ENCODE peak calls at places on chromosome 21, in four cellular contexts. One of them, this sample, is unnamed.

GRCh38 chr21:38352536-38353219 is 95.9 kb downstream of the KCNJ15 start:
- DNase-seq in neural progenitor cell: peak; percentile 68
- DNase-seq in choroid plexus epithelial cell: peak; percentile 82
- DNase-seq in left ventricle myocardium inferior: peak; percentile 25
- DNase-seq in this sample: no peak

GRCh38 chr21:26441081-26441610 is 131.9 kb downstream of the CYYR1 start:
- DNase-seq in neural progenitor cell: no peak
- DNase-seq in left ventricle myocardium inferior: no peak
- DNase-seq in choroid plexus epithelial cell: no peak
- DNase-seq in this sample: no peak

GRCh38 chr21:33976980-33977720 is 61.5 kb upstream of the ATP5PO start:
- DNase-seq in neural progenitor cell: no peak
- DNase-seq in left ventricle myocardium inferior: no peak
- DNase-seq in choroid plexus epithelial cell: peak; percentile 30
- DNase-seq in this sample: no peak

GRCh38 chr21:26389971-26390641 is 183.0 kb downstream of the CYYR1 start:
- DNase-seq in left ventricle myocardium inferior: no peak
- DNase-seq in neural progenitor cell: no peak
- DNase-seq in choroid plexus epithelial cell: peak; percentile 58
- DNase-seq in this sample: no peak

GRCh38 chr21:32771134-32771523 is 426 bp downstream of the PAXBP1 start:
- DNase-seq in left ventricle myocardium inferior: peak; percentile 56
- DNase-seq in neural progenitor cell: peak; percentile 84
- DNase-seq in choroid plexus epithelial cell: peak; percentile 69
- DNase-seq in this sample: no peak

GRCh38 chr21:40783404-40783803 is 63.6 kb downstream of the DSCAM start:
- DNase-seq in choroid plexus epithelial cell: no peak
- DNase-seq in left ventricle myocardium inferior: no peak
- DNase-seq in neural progenitor cell: no peak
- DNase-seq in this sample: no peak

GRCh38 chr21:25127007-25127406 is 480.3 kb downstream of the MRPL39 start:
- DNase-seq in neural progenitor cell: no peak
- DNase-seq in choroid plexus epithelial cell: no peak
- DNase-seq in left ventricle myocardium inferior: no peak
- DNase-seq in this sample: no peak

GRCh38 chr21:9837946-9838801 is 683.2 kb upstream of the TPTE start:
- DNase-seq in neural progenitor cell: no peak
- DNase-seq in choroid plexus epithelial cell: no peak
- DNase-seq in left ventricle myocardium inferior: no peak
- DNase-seq in this sample: no peak

GRCh38 chr21:45228171-45228641 is 59.5 kb downstream of the POFUT2 start:
- DNase-seq in neural progenitor cell: no peak
- DNase-seq in choroid plexus epithelial cell: peak; percentile 98
- DNase-seq in left ventricle myocardium inferior: no peak
- DNase-seq in this sample: peak; percentile 94

GRCh38 chr21:34788879-34789278 is 120.1 kb downstream of the CLIC6 start:
- DNase-seq in choroid plexus epithelial cell: no peak
- DNase-seq in neural progenitor cell: no peak
- DNase-seq in left ventricle myocardium inferior: no peak
- DNase-seq in this sample: no peak

DNA sequence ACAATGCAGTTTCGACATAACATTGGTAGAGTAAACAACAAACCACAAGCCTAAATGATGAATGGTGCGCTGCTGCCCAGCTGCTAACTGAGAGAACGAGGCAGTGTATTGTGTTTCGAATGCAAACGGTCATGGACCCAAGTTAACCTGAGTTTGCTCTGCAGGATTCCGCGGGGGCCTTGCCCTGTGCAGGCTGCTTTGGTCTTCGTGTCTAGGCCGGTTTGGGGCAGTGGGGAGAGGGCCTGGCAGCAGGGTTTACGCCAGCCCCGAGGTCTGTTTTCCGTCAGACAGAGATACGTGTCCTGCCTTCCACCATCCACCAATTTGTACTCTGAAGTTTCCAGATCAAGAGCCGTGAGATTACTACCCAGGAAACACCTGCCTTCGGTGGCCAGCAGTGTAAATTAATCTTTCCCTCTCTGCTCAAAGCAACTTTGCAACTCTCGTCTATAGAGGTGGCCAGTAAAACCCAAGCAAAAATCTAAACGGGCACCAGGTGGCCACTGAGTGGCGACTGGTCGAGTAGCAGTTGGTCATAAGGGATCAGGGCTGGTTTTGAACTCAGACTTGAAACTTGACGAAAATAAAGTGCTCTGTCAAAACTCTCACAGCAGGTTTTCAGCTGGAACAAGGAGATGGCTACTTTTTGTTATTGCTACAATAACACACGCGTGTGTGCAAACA is 6.3 kb upstream of the PRDM15 start:
- DNase-seq in left ventricle myocardium inferior: no peak
- DNase-seq in choroid plexus epithelial cell: peak; percentile 11
- DNase-seq in neural progenitor cell: no peak
- DNase-seq in this sample: no peak
- TF ChIP-seq CTCF in left ventricle myocardium inferior: no peak
- TF ChIP-seq CTCF in choroid plexus epithelial cell: no peak
- TF ChIP-seq CTCF in neural progenitor cell: no peak
- TF ChIP-seq CTCF in this sample: no peak

GRCh38 chr21:14773777-14774345 is 227.7 kb upstream of the SAMSN1 start:
- DNase-seq in choroid plexus epithelial cell: peak; percentile 72
- DNase-seq in neural progenitor cell: peak; percentile 76
- DNase-seq in left ventricle myocardium inferior: peak; percentile 15
- DNase-seq in this sample: no peak
- TF ChIP-seq CTCF in choroid plexus epithelial cell: peak; percentile 82
- TF ChIP-seq CTCF in neural progenitor cell: peak; percentile 81
- TF ChIP-seq CTCF in left ventricle myocardium inferior: peak; percentile 51
- TF ChIP-seq CTCF in this sample: no peak

GRCh38 chr21:31731112-31731801 is 661 bp downstream of the SCAF4 start:
- DNase-seq in neural progenitor cell: peak; percentile 76
- DNase-seq in left ventricle myocardium inferior: peak; percentile 40
- DNase-seq in choroid plexus epithelial cell: peak; percentile 24
- DNase-seq in this sample: no peak
- TF ChIP-seq CTCF in neural progenitor cell: peak; percentile 52
- TF ChIP-seq CTCF in left ventricle myocardium inferior: peak; percentile 17
- TF ChIP-seq CTCF in choroid plexus epithelial cell: peak; percentile 7
- TF ChIP-seq CTCF in this sample: peak; percentile 16

GRCh38 chr21:46325073-46325912 is 1.3 kb downstream of the PCNT start:
- DNase-seq in choroid plexus epithelial cell: peak; percentile 55
- DNase-seq in left ventricle myocardium inferior: peak; percentile 42
- DNase-seq in neural progenitor cell: peak; percentile 83
- DNase-seq in this sample: no peak
- TF ChIP-seq CTCF in choroid plexus epithelial cell: peak; percentile 54
- TF ChIP-seq CTCF in left ventricle myocardium inferior: peak; percentile 51
- TF ChIP-seq CTCF in neural progenitor cell: peak; percentile 40
- TF ChIP-seq CTCF in this sample: peak; percentile 39

DNA sequence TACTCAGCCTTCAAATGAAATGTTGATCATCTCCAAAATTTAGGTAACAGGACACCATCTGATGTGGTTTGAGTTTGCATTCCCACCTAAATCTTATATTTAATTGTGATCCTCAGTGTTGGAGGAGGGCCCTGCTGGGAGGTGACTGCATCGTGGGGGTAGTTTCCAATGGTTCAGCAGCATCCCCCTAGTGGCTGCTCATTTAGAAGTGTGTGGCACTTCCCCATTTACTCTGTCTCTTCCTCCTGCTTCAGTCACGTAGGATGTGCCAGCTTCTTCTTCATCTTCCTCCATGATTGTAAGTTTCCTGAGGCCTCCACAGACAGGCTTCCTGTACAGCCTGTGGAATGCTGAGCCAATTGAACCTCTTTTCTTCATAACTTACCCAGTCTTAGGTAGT is 731.2 kb downstream of the USP25 start:
- DNase-seq in neural progenitor cell: no peak
- DNase-seq in choroid plexus epithelial cell: no peak
- DNase-seq in left ventricle myocardium inferior: no peak
- DNase-seq in this sample: no peak
- TF ChIP-seq CTCF in neural progenitor cell: peak; percentile 29
- TF ChIP-seq CTCF in choroid plexus epithelial cell: peak; percentile 12
- TF ChIP-seq CTCF in left ventricle myocardium inferior: no peak
- TF ChIP-seq CTCF in this sample: no peak